ENCODE peak calls at places on chromosomes 3 and 15, in nine cellular contexts. V is tibial artery, P is upper lobe of left lung, D is hippocampal formation, S is posterior vena cava, L is NCI-H146, H is adrenal gland, K is endodermal cell, F is nucleus accumbens. Q is an unnamed sample.

GRCh38 chr3:115469649-115470048 is 153.7 kb upstream of the GAP43 start:
- DNase-seq in V (no peak), P (no peak), D (no peak), S (no peak), L (no peak), H (peak), K (no peak), F (no peak), Q (no peak)

GRCh38 chr15:62417444-62417843 is 252.4 kb upstream of the C2CD4B start:
- DNase-seq in V (no peak), P (no peak), D (no peak), S (no peak), L (no peak), H (no peak), K (no peak), F (no peak), Q (no peak)

GRCh38 chr15:41881925-41882688 is 11.7 kb downstream of the SPTBN5 start:
- DNase-seq in V (no peak), P (peak), D (no peak), S (no peak), L (peak), H (no peak), K (peak), F (no peak), Q (no peak)

GRCh38 chr15:45449387-45449786 is 71.0 kb upstream of the GATM start:
- DNase-seq in V (no peak), P (no peak), D (no peak), S (no peak), L (no peak), H (no peak), K (no peak), F (no peak), Q (no peak)

GRCh38 chr3:37625051-37625450 is 236.6 kb upstream of the CTDSPL start:
- DNase-seq in V (no peak), P (no peak), D (no peak), S (no peak), L (no peak), H (no peak), K (no peak), F (no peak), Q (no peak)

GRCh38 chr15:92226020-92226612 is 167.6 kb upstream of the ST8SIA2 start:
- DNase-seq in V (no peak), P (no peak), D (peak), S (no peak), L (peak), H (peak), K (peak), F (no peak), Q (no peak)

GRCh38 chr3:184981071-184981470 is 169.1 kb downstream of the VPS8 start:
- DNase-seq in V (no peak), P (no peak), D (no peak), S (no peak), L (no peak), H (no peak), K (no peak), F (no peak), Q (no peak)

GRCh38 chr3:12273045-12273695 is 15.7 kb upstream of the PPARG start:
- DNase-seq in V (no peak), P (no peak), D (no peak), S (no peak), L (no peak), H (no peak), K (no peak), F (no peak), Q (no peak)

GRCh38 chr15:44394062-44394461 is 33.4 kb upstream of the CTDSPL2 start:
- DNase-seq in V (no peak), P (no peak), D (no peak), S (no peak), L (no peak), H (no peak), K (no peak), F (no peak), Q (no peak)

GRCh38 chr15:49430046-49430445 is 7.0 kb downstream of the FGF7 start:
- DNase-seq in V (no peak), P (no peak), D (no peak), S (no peak), L (no peak), H (no peak), K (no peak), F (no peak), Q (no peak)

GRCh38 chr3:30475038-30475808 is 131.2 kb upstream of the TGFBR2 start:
- DNase-seq in V (no peak), P (no peak), D (no peak), S (no peak), L (no peak), H (no peak), K (no peak), F (no peak), Q (peak)

GRCh38 chr15:99057020-99057419 is 47.9 kb upstream of the SYNM start:
- DNase-seq in V (no peak), P (no peak), D (no peak), S (peak), L (no peak), H (no peak), K (peak), F (no peak), Q (no peak)

GRCh38 chr3:76463501-76463900 is 576.4 kb upstream of the ROBO2 start:
- DNase-seq in V (no peak), P (no peak), D (no peak), S (no peak), L (no peak), H (no peak), K (no peak), F (no peak), Q (no peak)

GRCh38 chr15:28887344-28888174 is 1.8 kb downstream of the APBA2 start:
- DNase-seq in V (no peak), P (no peak), D (no peak), S (no peak), L (no peak), H (no peak), K (no peak), F (no peak), Q (no peak)

GRCh38 chr15:52651868-52652267 is 27.3 kb downstream of the ATOSA start:
- DNase-seq in V (peak), P (no peak), D (peak), S (peak), L (peak), H (peak), K (peak), F (peak), Q (peak)

GRCh38 chr3:57518276-57518914 is 25.7 kb downstream of the DNAH12 start:
- DNase-seq in V (no peak), P (no peak), D (no peak), S (no peak), L (no peak), H (no peak), K (no peak), F (no peak), Q (no peak)

GRCh38 chr3:156509209-156510174 is 45.4 kb downstream of the SSR3 start:
- DNase-seq in V (no peak), P (no peak), D (peak), S (no peak), L (peak), H (no peak), K (no peak), F (no peak), Q (no peak)

GRCh38 chr3:154218728-154219127 is 97.5 kb downstream of the ARHGEF26 start:
- DNase-seq in V (no peak), P (no peak), D (no peak), S (no peak), L (no peak), H (no peak), K (no peak), F (no peak), Q (no peak)

GRCh38 chr3:12938258-12938711 is 96.9 kb upstream of the RPL32 start:
- DNase-seq in V (no peak), P (peak), D (no peak), S (no peak), L (no peak), H (no peak), K (no peak), F (no peak), Q (no peak)

GRCh38 chr3:160569874-160570273 is 4.5 kb upstream of the KPNA4 start:
- DNase-seq in V (no peak), P (no peak), D (no peak), S (no peak), L (no peak), H (no peak), K (no peak), F (no peak), Q (no peak)

GRCh38 chr15:101446527-101447167 is 42.9 kb downstream of the PCSK6 start:
- DNase-seq in V (no peak), P (no peak), D (no peak), S (no peak), L (no peak), H (peak), K (peak), F (no peak), Q (no peak)

GRCh38 chr15:89085289-89085906 is 2.9 kb upstream of the ABHD2 start:
- DNase-seq in V (no peak), P (no peak), D (no peak), S (no peak), L (no peak), H (no peak), K (no peak), F (no peak), Q (no peak)

GRCh38 chr3:22117751-22118346 is 366.8 kb upstream of the ZNF385D start:
- DNase-seq in V (no peak), P (no peak), D (peak), S (no peak), L (peak), H (no peak), K (no peak), F (no peak), Q (no peak)

GRCh38 chr3:12870942-12871341 is 29.6 kb upstream of the RPL32 start:
- DNase-seq in V (peak), P (no peak), D (no peak), S (peak), L (no peak), H (no peak), K (no peak), F (no peak), Q (no peak)

GRCh38 chr3:115092220-115092791 is 54.8 kb downstream of the ZBTB20 start:
- DNase-seq in V (peak), P (no peak), D (peak), S (peak), L (peak), H (peak), K (peak), F (peak), Q (peak)

GRCh38 chr3:111610612-111611054 is 15.5 kb upstream of the ZBED2 start:
- DNase-seq in V (no peak), P (no peak), D (no peak), S (no peak), L (no peak), H (no peak), K (no peak), F (no peak), Q (no peak)

GRCh38 chr15:70259640-70260066 is 161.9 kb upstream of the TLE3 start:
- DNase-seq in V (no peak), P (no peak), D (no peak), S (no peak), L (no peak), H (no peak), K (peak), F (no peak), Q (no peak)

GRCh38 chr3:54717506-54717905 is 210.4 kb downstream of the LRTM1 start:
- DNase-seq in V (no peak), P (peak), D (no peak), S (no peak), L (no peak), H (no peak), K (no peak), F (no peak), Q (no peak)

GRCh38 chr15:73872370-73872769 is 994 bp upstream of the TBC1D21 start:
- DNase-seq in V (no peak), P (no peak), D (no peak), S (no peak), L (no peak), H (no peak), K (no peak), F (no peak), Q (no peak)

GRCh38 chr3:171526146-171526545 is 65.9 kb upstream of the TNIK start:
- DNase-seq in V (no peak), P (no peak), D (no peak), S (no peak), L (no peak), H (no peak), K (no peak), F (no peak), Q (no peak)

GRCh38 chr3:32951410-32951811 is at the start of gene CCR4:
- DNase-seq in V (no peak), P (no peak), D (no peak), S (peak), L (no peak), H (no peak), K (no peak), F (no peak), Q (peak)

GRCh38 chr3:7190094-7190493 is 329.2 kb downstream of the GRM7 start:
- DNase-seq in V (no peak), P (no peak), D (no peak), S (no peak), L (no peak), H (no peak), K (no peak), F (no peak), Q (no peak)

GRCh38 chr3:127799476-127800222 is 22.7 kb downstream of the MGLL start:
- DNase-seq in V (peak), P (no peak), D (no peak), S (no peak), L (no peak), H (no peak), K (no peak), F (no peak), Q (no peak)

GRCh38 chr15:78244101-78244500 is 9.7 kb upstream of the ACSBG1 start:
- DNase-seq in V (no peak), P (no peak), D (no peak), S (no peak), L (no peak), H (no peak), K (no peak), F (no peak), Q (no peak)

GRCh38 chr3:195579281-195579680 is 4.5 kb downstream of the APOD start:
- DNase-seq in V (peak), P (no peak), D (no peak), S (no peak), L (no peak), H (no peak), K (no peak), F (no peak), Q (no peak)

GRCh38 chr15:82231842-82232241 is 30.7 kb downstream of the EFL1 start:
- DNase-seq in V (no peak), P (no peak), D (no peak), S (no peak), L (peak), H (no peak), K (no peak), F (no peak), Q (no peak)

GRCh38 chr3:14374444-14374883 is 27.9 kb upstream of the SLC6A6 start:
- DNase-seq in V (no peak), P (peak), D (no peak), S (no peak), L (no peak), H (no peak), K (peak), F (no peak), Q (no peak)

Q was measured in stimulated activated naive B cell treated with anti-CD40 and anti-IgM and Interleukin-4, amounts not matched to agents 10 μg/mL and 1 μg/mL and 100 μg/mL, for 72 hours.